ENCODE peak calls at places on chromosome 20, in six cellular contexts. One of them, this sample, is unnamed.

GRCh38 chr20:8390500-8390899 is 258.4 kb downstream of the PLCB1 start:
- DNase-seq in IMR-90: no peak
- DNase-seq in heart left ventricle: no peak
- DNase-seq in A549: no peak
- DNase-seq in Peyer's patch: no peak
- DNase-seq in upper lobe of left lung: no peak
- DNase-seq in this sample: no peak

GRCh38 chr20:23641936-23642751 is 4.4 kb upstream of the CST3 start:
- DNase-seq in IMR-90: peak
- DNase-seq in heart left ventricle: no peak
- DNase-seq in A549: no peak
- DNase-seq in Peyer's patch: no peak
- DNase-seq in upper lobe of left lung: no peak
- DNase-seq in this sample: no peak

GRCh38 chr20:17933711-17934110 is 34.9 kb downstream of the SNX5 start:
- DNase-seq in IMR-90: no peak
- DNase-seq in heart left ventricle: no peak
- DNase-seq in A549: no peak
- DNase-seq in Peyer's patch: no peak
- DNase-seq in upper lobe of left lung: no peak
- DNase-seq in this sample: no peak

GRCh38 chr20:21571841-21572690 is 58.2 kb upstream of the NKX2-2 start:
- DNase-seq in IMR-90: no peak
- DNase-seq in heart left ventricle: no peak
- DNase-seq in A549: no peak
- DNase-seq in Peyer's patch: no peak
- DNase-seq in upper lobe of left lung: peak
- DNase-seq in this sample: no peak

GRCh38 chr20:62485062-62485700 is 9.4 kb upstream of the GATA5 start:
- DNase-seq in IMR-90: peak
- DNase-seq in heart left ventricle: no peak
- DNase-seq in A549: no peak
- DNase-seq in Peyer's patch: peak
- DNase-seq in upper lobe of left lung: peak
- DNase-seq in this sample: no peak

GRCh38 chr20:19958923-19959322 is 58.2 kb upstream of the NAA20 start:
- DNase-seq in IMR-90: no peak
- DNase-seq in heart left ventricle: no peak
- DNase-seq in A549: no peak
- DNase-seq in Peyer's patch: no peak
- DNase-seq in upper lobe of left lung: no peak
- DNase-seq in this sample: no peak

GRCh38 chr20:37627060-37627766 is 66.6 kb upstream of the CTNNBL1 start:
- DNase-seq in IMR-90: peak
- DNase-seq in heart left ventricle: peak
- DNase-seq in A549: no peak
- DNase-seq in Peyer's patch: no peak
- DNase-seq in upper lobe of left lung: no peak
- DNase-seq in this sample: no peak

GRCh38 chr20:35648836-35649235 is 15.9 kb downstream of the CPNE1 start:
- DNase-seq in IMR-90: peak
- DNase-seq in heart left ventricle: no peak
- DNase-seq in A549: no peak
- DNase-seq in Peyer's patch: no peak
- DNase-seq in upper lobe of left lung: no peak
- DNase-seq in this sample: no peak

GRCh38 chr20:56829788-56830385 is 200.8 kb downstream of the TFAP2C start:
- DNase-seq in IMR-90: no peak
- DNase-seq in heart left ventricle: no peak
- DNase-seq in A549: no peak
- DNase-seq in Peyer's patch: no peak
- DNase-seq in upper lobe of left lung: no peak
- DNase-seq in this sample: no peak

GRCh38 chr20:49823152-49823847 is 10.7 kb downstream of the SLC9A8 start:
- DNase-seq in IMR-90: no peak
- DNase-seq in heart left ventricle: no peak
- DNase-seq in A549: no peak
- DNase-seq in Peyer's patch: no peak
- DNase-seq in upper lobe of left lung: no peak
- DNase-seq in this sample: peak

DNA sequence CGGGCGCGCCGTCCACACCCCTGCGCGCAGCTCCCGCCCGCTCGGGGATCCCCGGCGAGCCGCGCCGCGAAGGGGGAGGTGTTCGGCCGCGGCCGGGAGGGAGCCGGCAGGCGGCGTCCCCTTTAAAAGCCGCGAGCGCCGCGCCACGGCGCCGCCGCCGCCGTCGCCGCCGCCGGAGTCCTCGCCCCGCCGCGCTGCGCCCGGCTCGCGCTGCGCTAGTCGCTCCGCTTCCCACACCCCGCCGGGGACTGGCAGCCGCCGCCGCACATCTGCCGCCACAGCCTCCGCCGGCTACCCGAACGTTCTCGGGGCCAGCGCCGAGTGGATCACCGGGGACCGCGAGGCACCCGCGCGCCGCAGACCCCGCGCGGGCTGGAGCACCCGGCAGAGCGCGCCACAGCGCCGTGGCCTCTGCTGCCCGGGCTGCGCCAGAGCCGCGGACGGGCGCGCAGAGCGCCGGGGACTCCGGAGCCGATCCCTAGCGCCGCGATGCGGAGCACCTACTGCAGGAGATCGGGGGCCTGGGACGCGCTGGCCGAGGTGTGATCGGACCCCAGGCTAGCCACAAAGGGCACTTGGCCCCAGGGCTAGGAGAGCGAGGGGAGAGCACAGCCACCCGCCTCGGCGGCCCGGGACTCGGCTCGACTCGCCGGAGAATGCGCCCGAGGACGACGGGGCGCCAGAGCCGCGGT is at the start of gene BMP2:
- DNase-seq in IMR-90: peak
- DNase-seq in heart left ventricle: peak
- DNase-seq in A549: peak
- DNase-seq in Peyer's patch: peak
- DNase-seq in upper lobe of left lung: peak
- DNase-seq in this sample: peak
- TF ChIP-seq POLR2A in IMR-90: no peak
- TF ChIP-seq POLR2A in heart left ventricle: no peak
- TF ChIP-seq POLR2A in A549: no peak
- TF ChIP-seq POLR2A in Peyer's patch: no peak
- TF ChIP-seq POLR2A in upper lobe of left lung: no peak
- TF ChIP-seq POLR2A in this sample: peak

GRCh38 chr20:10646886-10647420 is 26.8 kb downstream of the JAG1 start:
- DNase-seq in IMR-90: no peak
- DNase-seq in heart left ventricle: no peak
- DNase-seq in A549: no peak
- DNase-seq in Peyer's patch: no peak
- DNase-seq in upper lobe of left lung: no peak
- DNase-seq in this sample: no peak

GRCh38 chr20:10647909-10648308 is 25.9 kb downstream of the JAG1 start:
- DNase-seq in IMR-90: no peak
- DNase-seq in heart left ventricle: no peak
- DNase-seq in A549: no peak
- DNase-seq in Peyer's patch: no peak
- DNase-seq in upper lobe of left lung: no peak
- DNase-seq in this sample: no peak

GRCh38 chr20:10646006-10646405 is 27.8 kb downstream of the JAG1 start:
- DNase-seq in IMR-90: no peak
- DNase-seq in heart left ventricle: no peak
- DNase-seq in A549: no peak
- DNase-seq in Peyer's patch: no peak
- DNase-seq in upper lobe of left lung: no peak
- DNase-seq in this sample: no peak

GRCh38 chr20:10648651-10649050 is 25.1 kb downstream of the JAG1 start:
- DNase-seq in IMR-90: peak
- DNase-seq in heart left ventricle: no peak
- DNase-seq in A549: no peak
- DNase-seq in Peyer's patch: no peak
- DNase-seq in upper lobe of left lung: no peak
- DNase-seq in this sample: no peak

DNA sequence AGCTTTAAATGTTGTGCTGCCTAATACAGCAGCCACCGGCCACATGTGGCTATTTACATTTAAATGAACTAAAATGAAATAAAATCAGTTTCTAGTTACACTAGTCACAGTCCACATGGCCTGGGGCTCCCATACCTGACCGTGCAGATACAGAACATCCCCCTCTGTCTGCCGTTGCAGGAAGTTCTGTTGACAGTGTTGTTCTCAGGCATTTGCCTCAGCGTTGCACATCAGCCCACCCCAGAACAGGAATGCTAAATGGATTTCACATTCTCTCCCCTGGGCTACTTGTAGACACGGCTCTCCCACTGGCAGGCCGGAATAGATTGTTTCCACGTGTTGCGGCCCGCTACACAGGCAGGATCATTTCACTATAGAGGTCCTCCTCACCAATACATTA is 26.3 kb downstream of the JAG1 start:
- DNase-seq in IMR-90: no peak
- DNase-seq in heart left ventricle: no peak
- DNase-seq in A549: no peak
- DNase-seq in Peyer's patch: no peak
- DNase-seq in upper lobe of left lung: no peak
- DNase-seq in this sample: no peak
- TF ChIP-seq CTCF in IMR-90: no peak
- TF ChIP-seq CTCF in heart left ventricle: no peak
- TF ChIP-seq CTCF in A549: peak
- TF ChIP-seq CTCF in Peyer's patch: no peak
- TF ChIP-seq CTCF in upper lobe of left lung: peak
- TF ChIP-seq CTCF in this sample: no peak

GRCh38 chr20:6434131-6434530 is 311.3 kb upstream of the FERMT1 start:
- DNase-seq in IMR-90: no peak
- DNase-seq in heart left ventricle: no peak
- DNase-seq in A549: no peak
- DNase-seq in Peyer's patch: no peak
- DNase-seq in upper lobe of left lung: no peak
- DNase-seq in this sample: no peak

GRCh38 chr20:6426287-6426891 is 303.6 kb upstream of the FERMT1 start:
- DNase-seq in IMR-90: no peak
- DNase-seq in heart left ventricle: no peak
- DNase-seq in A549: no peak
- DNase-seq in Peyer's patch: no peak
- DNase-seq in upper lobe of left lung: no peak
- DNase-seq in this sample: no peak

DNA sequence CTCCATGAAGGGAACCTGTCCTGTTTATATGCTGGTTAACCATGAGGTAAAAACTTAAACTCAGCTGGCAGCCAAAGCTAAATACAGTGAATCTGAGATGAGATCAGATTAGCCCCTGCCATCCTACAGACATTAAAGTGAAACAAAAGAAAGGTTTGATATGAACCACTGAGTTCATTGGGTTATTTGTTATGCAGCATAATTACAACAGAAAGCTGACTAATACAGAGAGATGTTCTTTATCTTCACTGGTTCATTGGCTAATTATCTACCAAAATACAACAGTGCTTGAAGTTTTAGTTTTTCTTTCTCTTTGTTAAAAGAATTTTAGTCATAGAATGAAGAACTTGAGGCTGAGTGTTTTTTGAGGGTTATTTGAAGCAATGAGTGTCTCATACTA is 307.6 kb upstream of the FERMT1 start:
- DNase-seq in IMR-90: no peak
- DNase-seq in heart left ventricle: no peak
- DNase-seq in A549: no peak
- DNase-seq in Peyer's patch: no peak
- DNase-seq in upper lobe of left lung: no peak
- DNase-seq in this sample: no peak
- TF ChIP-seq POLR2A in IMR-90: no peak
- TF ChIP-seq POLR2A in heart left ventricle: no peak
- TF ChIP-seq POLR2A in A549: no peak
- TF ChIP-seq POLR2A in Peyer's patch: no peak
- TF ChIP-seq POLR2A in upper lobe of left lung: no peak
- TF ChIP-seq POLR2A in this sample: no peak

GRCh38 chr20:51542894-51543788 is 622 bp upstream of the NFATC2 start:
- DNase-seq in IMR-90: no peak
- DNase-seq in heart left ventricle: no peak
- DNase-seq in A549: no peak
- DNase-seq in Peyer's patch: no peak
- DNase-seq in upper lobe of left lung: peak
- DNase-seq in this sample: peak

GRCh38 chr20:51540585-51540984 is 1.9 kb downstream of the NFATC2 start:
- DNase-seq in IMR-90: no peak
- DNase-seq in heart left ventricle: no peak
- DNase-seq in A549: no peak
- DNase-seq in Peyer's patch: no peak
- DNase-seq in upper lobe of left lung: no peak
- DNase-seq in this sample: no peak

GRCh38 chr20:51541189-51542032 is 1.1 kb downstream of the NFATC2 start:
- DNase-seq in IMR-90: peak
- DNase-seq in heart left ventricle: peak
- DNase-seq in A549: no peak
- DNase-seq in Peyer's patch: peak
- DNase-seq in upper lobe of left lung: no peak
- DNase-seq in this sample: peak

GRCh38 chr20:51545515-51545914 is 3.0 kb upstream of the NFATC2 start:
- DNase-seq in IMR-90: no peak
- DNase-seq in heart left ventricle: no peak
- DNase-seq in A549: no peak
- DNase-seq in Peyer's patch: no peak
- DNase-seq in upper lobe of left lung: no peak
- DNase-seq in this sample: no peak

DNA sequence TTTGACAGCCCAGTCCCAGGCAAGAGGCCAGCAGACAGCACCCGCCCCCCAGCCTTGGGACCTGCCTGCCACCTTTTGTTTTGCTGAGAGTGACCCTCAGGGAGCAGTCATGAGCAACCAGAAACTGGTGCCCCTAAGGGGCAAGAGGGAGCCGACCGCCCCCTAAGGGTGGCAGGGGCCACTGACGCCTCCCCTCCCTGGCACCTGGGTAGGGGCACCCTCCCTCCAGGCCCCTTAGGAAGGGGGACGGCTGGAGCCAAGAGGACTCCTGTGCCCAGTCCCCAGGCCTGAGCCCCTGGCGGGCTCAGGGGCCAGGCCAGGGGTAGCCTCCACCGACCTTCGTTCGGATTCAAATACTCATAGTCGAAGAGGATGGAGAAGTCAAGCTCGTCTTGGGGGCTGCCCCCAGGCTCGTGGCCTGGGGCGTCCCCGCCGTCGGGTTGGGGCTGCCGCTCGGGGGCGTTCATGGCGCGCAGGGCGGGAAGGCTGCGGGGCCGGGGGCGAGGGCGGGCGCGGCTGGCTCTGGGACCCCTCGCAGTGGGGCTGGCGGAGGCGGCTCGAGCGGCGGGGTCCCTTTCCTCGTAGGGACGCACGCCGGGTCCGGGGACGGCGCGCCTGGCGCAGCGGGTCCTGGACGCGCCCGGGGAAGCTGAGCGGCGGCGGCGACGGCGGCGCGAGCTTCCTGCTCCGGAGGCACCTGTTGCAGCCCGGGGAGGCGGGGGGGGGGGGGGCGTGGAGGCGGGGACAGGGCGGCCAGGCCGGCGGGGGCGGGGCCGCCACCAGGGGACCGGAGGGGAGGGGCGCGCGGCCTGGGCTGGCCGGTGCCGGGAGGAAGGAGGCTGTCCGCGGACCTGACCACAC is at the start of gene NFATC2:
- DNase-seq in IMR-90: no peak
- DNase-seq in heart left ventricle: peak
- DNase-seq in A549: no peak
- DNase-seq in Peyer's patch: peak
- DNase-seq in upper lobe of left lung: peak
- DNase-seq in this sample: peak
- TF ChIP-seq CTCF in IMR-90: no peak
- TF ChIP-seq CTCF in heart left ventricle: no peak
- TF ChIP-seq CTCF in A549: no peak
- TF ChIP-seq CTCF in Peyer's patch: no peak
- TF ChIP-seq CTCF in upper lobe of left lung: peak
- TF ChIP-seq CTCF in this sample: peak

GRCh38 chr20:3767434-3768341 is at the start of gene ADISSP:
- DNase-seq in IMR-90: peak
- DNase-seq in heart left ventricle: peak
- DNase-seq in A549: peak
- DNase-seq in Peyer's patch: peak
- DNase-seq in upper lobe of left lung: peak
- DNase-seq in this sample: peak
- TF ChIP-seq POLR2A in IMR-90: peak
- TF ChIP-seq POLR2A in heart left ventricle: peak
- TF ChIP-seq POLR2A in A549: peak
- TF ChIP-seq POLR2A in Peyer's patch: peak
- TF ChIP-seq POLR2A in upper lobe of left lung: no peak
- TF ChIP-seq POLR2A in this sample: peak

This sample was measured in right lobe of liver.